ENCODE peak calls at places on chromosomes 12 and 14, in four cellular contexts. K, H, M and T are unnamed samples.

GRCh38 chr14:102293784-102294183 is 11.2 kb downstream of the MOK start:
- DNase-seq in K (peak), H (no peak), M (no peak), T (no peak)

GRCh38 chr12:127562781-127563180 is 704.2 kb upstream of the TMEM132C start:
- DNase-seq in K (peak), H (no peak), M (no peak), T (no peak)

GRCh38 chr12:92629349-92630065 is 73.3 kb upstream of the PLEKHG7 start:
- DNase-seq in K (peak), H (no peak), M (no peak), T (no peak)

GRCh38 chr12:27469161-27469560 is 22.6 kb downstream of the SMCO2 start:
- DNase-seq in K (no peak), H (no peak), M (no peak), T (no peak)

GRCh38 chr12:57268264-57268663 is 17.3 kb upstream of the STAC3 start:
- DNase-seq in K (peak), H (no peak), M (no peak), T (no peak)

GRCh38 chr12:47458273-47458672 is 247.6 kb downstream of the RPAP3 start:
- DNase-seq in K (peak), H (no peak), M (no peak), T (no peak)

GRCh38 chr12:54018608-54018984 is 9.6 kb upstream of the HOXC6 start:
- DNase-seq in K (no peak), H (peak), M (peak), T (no peak)

GRCh38 chr12:52029686-52030085 is 21.6 kb upstream of the NR4A1 start:
- DNase-seq in K (no peak), H (no peak), M (peak), T (peak)

GRCh38 chr14:99915305-99916090 is 122.3 kb downstream of the EML1 start:
- DNase-seq in K (no peak), H (no peak), M (no peak), T (no peak)

GRCh38 chr14:22159049-22159448 is 430.0 kb downstream of the DAD1 start:
- DNase-seq in K (peak), H (no peak), M (no peak), T (no peak)

GRCh38 chr12:88142610-88142991 is 494 bp downstream of the TMTC3 start:
- DNase-seq in K (no peak), H (peak), M (peak), T (no peak)

GRCh38 chr14:78130356-78130755 is 39.8 kb upstream of the NRXN3 start:
- DNase-seq in K (peak), H (no peak), M (no peak), T (no peak)

GRCh38 chr12:107992870-107993451 is 136.1 kb upstream of the WSCD2 start:
- DNase-seq in K (peak), H (peak), M (peak), T (peak)

GRCh38 chr12:58727526-58727925 is 192.8 kb downstream of the LRIG3 start:
- DNase-seq in K (peak), H (no peak), M (no peak), T (no peak)

GRCh38 chr12:40312982-40313576 is 88.3 kb downstream of the LRRK2 start:
- DNase-seq in K (peak), H (no peak), M (no peak), T (no peak)

GRCh38 chr12:50614167-50614762 is 109.5 kb downstream of the DIP2B start:
- DNase-seq in K (peak), H (no peak), M (no peak), T (no peak)

GRCh38 chr14:55813635-55814034 is 233.6 kb downstream of the KTN1 start:
- DNase-seq in K (no peak), H (no peak), M (no peak), T (peak)

GRCh38 chr12:68559246-68559645 is 51.5 kb upstream of the RAP1B start:
- DNase-seq in K (peak), H (no peak), M (no peak), T (no peak)

GRCh38 chr14:90805662-90806548 is 10.3 kb downstream of the TTC7B start:
- DNase-seq in K (peak), H (no peak), M (no peak), T (no peak)

GRCh38 chr12:989751-990278 is 1.2 kb upstream of the ERC1 start:
- DNase-seq in K (peak), H (no peak), M (peak), T (peak)

GRCh38 chr14:68191567-68192321 is 372.2 kb downstream of the RAD51B start:
- DNase-seq in K (peak), H (no peak), M (no peak), T (no peak)

GRCh38 chr14:90615444-90616095 is 200.7 kb downstream of the TTC7B start:
- DNase-seq in K (no peak), H (no peak), M (peak), T (no peak)

GRCh38 chr12:56032006-56032405 is 9.7 kb upstream of the RPS26 start:
- DNase-seq in K (no peak), H (no peak), M (no peak), T (no peak)

GRCh38 chr14:98369344-98369743 is 902.7 kb downstream of the BCL11B start:
- DNase-seq in K (no peak), H (no peak), M (no peak), T (no peak)

GRCh38 chr14:94992046-94992445 is 165.3 kb downstream of the DICER1 start:
- DNase-seq in K (no peak), H (no peak), M (no peak), T (no peak)

GRCh38 chr14:24401810-24402702 is 3.3 kb downstream of the NYNRIN start:
- DNase-seq in K (no peak), H (no peak), M (no peak), T (no peak)

GRCh38 chr12:40831916-40832315 is 139.7 kb downstream of the CNTN1 start:
- DNase-seq in K (no peak), H (no peak), M (no peak), T (no peak)

GRCh38 chr12:29439506-29439905 is 58.0 kb downstream of the OVCH1 start:
- DNase-seq in K (no peak), H (no peak), M (no peak), T (no peak)

GRCh38 chr12:92452763-92453162 is 250.0 kb upstream of the PLEKHG7 start:
- DNase-seq in K (no peak), H (no peak), M (no peak), T (no peak)

GRCh38 chr14:23351681-23352505 is 794 bp downstream of the SLC22A17 start:
- DNase-seq in K (peak), H (no peak), M (peak), T (no peak)

GRCh38 chr12:54981796-54982195 is 2.8 kb downstream of the TESPA1 start:
- DNase-seq in K (no peak), H (no peak), M (no peak), T (no peak)

GRCh38 chr12:40827923-40828592 is 135.8 kb downstream of the CNTN1 start:
- DNase-seq in K (no peak), H (no peak), M (peak), T (no peak)

GRCh38 chr12:78531831-78532230 is 332.7 kb upstream of the SYT1 start:
- DNase-seq in K (no peak), H (no peak), M (no peak), T (peak)

GRCh38 chr12:105348142-105348541 is 17.7 kb downstream of the C12orf75 start:
- DNase-seq in K (no peak), H (no peak), M (no peak), T (no peak)

GRCh38 chr12:31588976-31589375 is 2.0 kb downstream of the DENND5B start:
- DNase-seq in K (peak), H (no peak), M (no peak), T (no peak)

GRCh38 chr12:53543539-53543938 is 36.3 kb upstream of the NPFF start:
- DNase-seq in K (peak), H (peak), M (peak), T (peak)

GRCh38 chr12:65667932-65668331 is 156.4 kb upstream of the HMGA2 start:
- DNase-seq in K (no peak), H (no peak), M (no peak), T (no peak)

GRCh38 chr12:82055391-82055790 is 296.2 kb upstream of the PPFIA2 start:
- DNase-seq in K (no peak), H (no peak), M (no peak), T (no peak)

GRCh38 chr14:81436296-81437138 is 36.4 kb upstream of the STON2 start:
- DNase-seq in K (peak), H (peak), M (peak), T (peak)

GRCh38 chr14:22536853-22537338 is 52.1 kb downstream of the DAD1 start:
- DNase-seq in K (peak), H (peak), M (no peak), T (no peak)